ENCODE peak calls at places on chromosomes 1 and 21, in four cellular contexts. One of them, this sample, is unnamed.

GRCh38 chr1:37131281-37131680 is 97.0 kb upstream of the GRIK3 start:
- DNase-seq in K562: no peak
- DNase-seq in fibroblast of lung: no peak
- DNase-seq in neural progenitor cell: no peak
- DNase-seq in this sample: no peak

GRCh38 chr1:112954059-112954458 is 1.9 kb downstream of the SLC16A1 start:
- DNase-seq in neural progenitor cell: no peak
- DNase-seq in fibroblast of lung: peak; percentile 60
- DNase-seq in K562: no peak
- DNase-seq in this sample: no peak

GRCh38 chr21:41559658-41560599 is 52.0 kb upstream of the TMPRSS2 start:
- DNase-seq in K562: no peak
- DNase-seq in neural progenitor cell: no peak
- DNase-seq in fibroblast of lung: peak; percentile 73
- DNase-seq in this sample: no peak

GRCh38 chr1:64553285-64553684 is 83.4 kb downstream of the CACHD1 start:
- DNase-seq in K562: no peak
- DNase-seq in neural progenitor cell: no peak
- DNase-seq in fibroblast of lung: no peak
- DNase-seq in this sample: no peak

GRCh38 chr1:64822621-64823020 is 77.7 kb downstream of the RAVER2 start:
- DNase-seq in neural progenitor cell: no peak
- DNase-seq in K562: no peak
- DNase-seq in fibroblast of lung: peak; percentile 24
- DNase-seq in this sample: no peak

GRCh38 chr1:205510951-205511330 is 6.5 kb downstream of the CDK18 start:
- DNase-seq in neural progenitor cell: no peak
- DNase-seq in K562: no peak
- DNase-seq in fibroblast of lung: no peak
- DNase-seq in this sample: no peak

GRCh38 chr1:236176337-236177336 is 34.3 kb downstream of the GPR137B start:
- DNase-seq in neural progenitor cell: no peak
- DNase-seq in K562: peak; percentile 5
- DNase-seq in fibroblast of lung: peak; percentile 3
- DNase-seq in this sample: no peak

GRCh38 chr1:203911806-203912205 is 50.4 kb downstream of the SNRPE start:
- DNase-seq in neural progenitor cell: no peak
- DNase-seq in fibroblast of lung: peak; percentile 86
- DNase-seq in K562: no peak
- DNase-seq in this sample: no peak

GRCh38 chr1:94258873-94259331 is 21.5 kb upstream of the ARHGAP29 start:
- DNase-seq in K562: no peak
- DNase-seq in fibroblast of lung: peak; percentile 98
- DNase-seq in neural progenitor cell: no peak
- DNase-seq in this sample: no peak

GRCh38 chr1:161473363-161473762 is 31.9 kb upstream of the FCGR2A start:
- DNase-seq in fibroblast of lung: no peak
- DNase-seq in neural progenitor cell: peak; percentile 66
- DNase-seq in K562: no peak
- DNase-seq in this sample: no peak

GRCh38 chr21:44589586-44590305 is 2.6 kb downstream of the KRTAP10-6 start:
- DNase-seq in K562: no peak
- DNase-seq in neural progenitor cell: no peak
- DNase-seq in fibroblast of lung: no peak
- DNase-seq in this sample: no peak

GRCh38 chr1:14894811-14895524 is 258.6 kb upstream of the TMEM51 start:
- DNase-seq in K562: no peak
- DNase-seq in fibroblast of lung: no peak
- DNase-seq in neural progenitor cell: peak; percentile 37
- DNase-seq in this sample: no peak

GRCh38 chr1:17539526-17540254 is at the start of gene ARHGEF10L:
- DNase-seq in neural progenitor cell: peak; percentile 74
- DNase-seq in K562: peak; percentile 74
- DNase-seq in fibroblast of lung: no peak
- DNase-seq in this sample: peak; percentile 77

GRCh38 chr1:102733491-102734236 is 374.7 kb downstream of the COL11A1 start:
- DNase-seq in fibroblast of lung: peak; percentile 10
- DNase-seq in K562: no peak
- DNase-seq in neural progenitor cell: no peak
- DNase-seq in this sample: no peak

GRCh38 chr21:41961753-41962152 is 7.9 kb upstream of the C2CD2 start:
- DNase-seq in fibroblast of lung: no peak
- DNase-seq in K562: no peak
- DNase-seq in neural progenitor cell: no peak
- DNase-seq in this sample: no peak

GRCh38 chr21:41739011-41739410 is 27.8 kb downstream of the RIPK4 start:
- DNase-seq in neural progenitor cell: no peak
- DNase-seq in fibroblast of lung: no peak
- DNase-seq in K562: no peak
- DNase-seq in this sample: peak; percentile 17

GRCh38 chr1:116708255-116708900 is 40.8 kb upstream of the IGSF3 start:
- DNase-seq in neural progenitor cell: no peak
- DNase-seq in K562: no peak
- DNase-seq in fibroblast of lung: no peak
- DNase-seq in this sample: no peak

GRCh38 chr1:5750186-5751170 is 241.7 kb downstream of the NPHP4 start:
- DNase-seq in neural progenitor cell: no peak
- DNase-seq in fibroblast of lung: no peak
- DNase-seq in K562: no peak
- DNase-seq in this sample: no peak

GRCh38 chr21:25790122-25790951 is 55.6 kb downstream of the GABPA start:
- DNase-seq in neural progenitor cell: peak; percentile 34
- DNase-seq in K562: no peak
- DNase-seq in fibroblast of lung: peak; percentile 28
- DNase-seq in this sample: no peak

GRCh38 chr1:244297616-244298015 is 154.1 kb downstream of the ADSS2 start:
- DNase-seq in fibroblast of lung: no peak
- DNase-seq in K562: no peak
- DNase-seq in neural progenitor cell: no peak
- DNase-seq in this sample: peak; percentile 33

GRCh38 chr1:4109626-4109940 is 209.5 kb upstream of the C1orf174 start:
- DNase-seq in neural progenitor cell: no peak
- DNase-seq in K562: no peak
- DNase-seq in fibroblast of lung: no peak
- DNase-seq in this sample: no peak

GRCh38 chr1:234543442-234544093 is 64.6 kb upstream of the TARBP1 start:
- DNase-seq in neural progenitor cell: no peak
- DNase-seq in K562: no peak
- DNase-seq in fibroblast of lung: no peak
- DNase-seq in this sample: no peak

GRCh38 chr1:59985901-59986735 is 59.5 kb upstream of the CYP2J2 start:
- DNase-seq in neural progenitor cell: peak; percentile 31
- DNase-seq in fibroblast of lung: peak; percentile 61
- DNase-seq in K562: no peak
- DNase-seq in this sample: no peak

GRCh38 chr1:158496379-158496778 is 24.4 kb downstream of the OR10R2 start:
- DNase-seq in K562: no peak
- DNase-seq in neural progenitor cell: peak; percentile 51
- DNase-seq in fibroblast of lung: no peak
- DNase-seq in this sample: no peak

GRCh38 chr1:97042551-97042950 is 321.0 kb downstream of the PTBP2 start:
- DNase-seq in fibroblast of lung: peak; percentile 91
- DNase-seq in K562: no peak
- DNase-seq in neural progenitor cell: no peak
- DNase-seq in this sample: no peak

GRCh38 chr1:209769171-209769904 is 13.5 kb downstream of the TRAF3IP3 start:
- DNase-seq in fibroblast of lung: peak; percentile 93
- DNase-seq in neural progenitor cell: no peak
- DNase-seq in K562: no peak
- DNase-seq in this sample: peak; percentile 86

GRCh38 chr21:45496968-45497845 is 45.0 kb downstream of the SLC19A1 start:
- DNase-seq in fibroblast of lung: no peak
- DNase-seq in K562: no peak
- DNase-seq in neural progenitor cell: no peak
- DNase-seq in this sample: peak; percentile 73

GRCh38 chr1:1001631-1002300 is 1.9 kb upstream of the HES4 start:
- DNase-seq in neural progenitor cell: peak; percentile 84
- DNase-seq in K562: peak; percentile 89
- DNase-seq in fibroblast of lung: peak; percentile 53
- DNase-seq in this sample: peak; percentile 94

GRCh38 chr1:39657402-39657801 is 14.5 kb downstream of the NT5C1A start:
- DNase-seq in K562: no peak
- DNase-seq in neural progenitor cell: no peak
- DNase-seq in fibroblast of lung: no peak
- DNase-seq in this sample: no peak
- H3K9ac ChIP-seq in K562: no peak overlapping the region
- H3K9ac ChIP-seq in neural progenitor cell: no peak overlapping the region
- H3K9ac ChIP-seq in fibroblast of lung: no peak overlapping the region
- H3K9ac ChIP-seq in this sample: no peak overlapping the region

DNA sequence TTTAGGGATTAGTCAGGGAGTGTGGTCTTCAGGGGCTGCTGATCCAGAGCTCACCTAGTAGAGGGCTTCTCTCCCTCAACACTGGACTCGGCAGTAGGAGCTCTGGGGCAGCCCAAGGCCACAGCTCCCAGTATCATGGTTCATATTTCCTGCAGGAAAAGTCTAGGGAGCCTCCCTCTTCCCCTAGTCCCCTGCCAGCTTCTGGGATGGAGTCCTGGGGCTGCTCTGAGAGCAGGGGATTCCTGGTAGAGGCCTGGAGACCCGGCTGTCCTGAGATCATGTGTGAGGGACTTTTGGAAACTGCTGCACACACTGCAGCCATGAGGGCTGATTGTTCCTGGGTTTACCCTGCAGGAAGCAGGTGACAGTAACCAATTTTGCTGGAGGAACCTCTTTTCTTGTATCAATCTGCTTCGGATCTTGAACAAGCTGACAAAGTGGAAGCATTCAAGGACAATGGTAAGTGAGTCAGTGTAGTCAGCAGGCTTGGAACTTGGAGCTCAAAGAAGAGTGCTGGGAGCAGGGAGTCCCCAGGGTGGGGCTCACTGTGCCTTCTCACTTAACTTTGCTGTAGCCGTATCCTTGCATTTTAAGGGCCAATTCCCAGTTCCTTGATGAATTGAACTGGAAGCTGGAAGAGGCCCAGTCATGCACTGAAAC is 16.3 kb downstream of the STRIP1 start:
- DNase-seq in fibroblast of lung: no peak
- DNase-seq in neural progenitor cell: no peak
- DNase-seq in K562: no peak
- DNase-seq in this sample: no peak
- H3K9ac ChIP-seq in fibroblast of lung: no peak overlapping the region
- H3K9ac ChIP-seq in neural progenitor cell: no peak overlapping the region
- H3K9ac ChIP-seq in K562: no peak overlapping the region
- H3K9ac ChIP-seq in this sample: no peak overlapping the region

DNA sequence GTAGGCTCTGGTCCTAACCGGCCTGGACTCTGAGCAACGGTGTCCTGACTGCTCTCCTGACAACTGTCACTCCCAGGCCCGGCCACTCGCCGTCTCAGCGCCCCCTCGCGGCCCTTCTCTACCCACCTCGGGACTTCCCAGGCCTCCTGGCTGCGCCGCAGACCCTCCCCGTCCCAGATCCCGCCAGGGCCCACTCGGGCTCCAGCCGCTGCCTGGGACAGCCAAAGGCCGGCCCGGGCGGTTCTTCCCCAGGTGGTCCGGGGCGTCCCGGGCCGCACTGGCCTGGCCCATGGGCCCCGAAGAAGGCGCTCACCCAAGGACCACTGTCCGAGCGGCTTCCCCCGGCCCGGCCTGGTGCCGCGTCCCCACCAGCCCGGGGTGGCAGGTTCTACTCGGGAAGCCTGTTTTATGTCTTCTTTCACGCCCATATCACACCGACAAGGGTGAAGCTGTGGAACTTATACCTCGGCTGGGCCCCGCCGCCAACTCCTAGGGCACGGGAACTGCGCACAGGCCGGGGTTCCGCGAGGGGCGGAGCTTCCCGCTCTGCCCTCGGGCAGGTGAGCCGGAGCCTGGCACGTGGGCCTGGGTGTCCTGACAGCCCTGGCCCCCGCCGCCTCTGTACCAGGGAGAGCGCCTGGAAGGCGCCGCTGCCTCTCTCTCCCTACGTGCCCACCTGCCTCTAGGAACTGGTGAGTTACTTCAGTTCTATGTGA is 138.3 kb downstream of the TTLL7 start:
- DNase-seq in fibroblast of lung: peak; percentile 43
- DNase-seq in neural progenitor cell: peak; percentile 81
- DNase-seq in K562: peak; percentile 52
- DNase-seq in this sample: peak; percentile 91
- H3K9ac ChIP-seq in fibroblast of lung: no peak overlapping the region
- H3K9ac ChIP-seq in neural progenitor cell: no peak overlapping the region
- H3K9ac ChIP-seq in K562: peak overlapping the region; percentile 68
- H3K9ac ChIP-seq in this sample: peak overlapping the region; percentile 48

GRCh38 chr1:156893048-156893953 is at the start of gene PEAR1:
- DNase-seq in fibroblast of lung: peak; percentile 47
- DNase-seq in neural progenitor cell: peak; percentile 64
- DNase-seq in K562: no peak
- DNase-seq in this sample: peak; percentile 89

GRCh38 chr1:156892190-156893047 is 1.1 kb upstream of the PEAR1 start:
- DNase-seq in K562: peak; percentile 91
- DNase-seq in neural progenitor cell: peak; percentile 95
- DNase-seq in fibroblast of lung: peak; percentile 82
- DNase-seq in this sample: peak; percentile 97

GRCh38 chr1:156895408-156895874 is 1.9 kb downstream of the PEAR1 start:
- DNase-seq in K562: no peak
- DNase-seq in fibroblast of lung: no peak
- DNase-seq in neural progenitor cell: no peak
- DNase-seq in this sample: no peak

GRCh38 chr1:156894711-156895407 is 1.3 kb downstream of the PEAR1 start:
- DNase-seq in fibroblast of lung: peak; percentile 19
- DNase-seq in neural progenitor cell: no peak
- DNase-seq in K562: peak; percentile 91
- DNase-seq in this sample: peak; percentile 88

GRCh38 chr1:156894001-156894400 is 483 bp downstream of the PEAR1 start:
- DNase-seq in neural progenitor cell: no peak
- DNase-seq in fibroblast of lung: peak; percentile 35
- DNase-seq in K562: no peak
- DNase-seq in this sample: no peak
- H3K9ac ChIP-seq in neural progenitor cell: no peak overlapping the region
- H3K9ac ChIP-seq in fibroblast of lung: peak overlapping the region; percentile 79
- H3K9ac ChIP-seq in K562: peak overlapping the region; percentile 88
- H3K9ac ChIP-seq in this sample: no peak overlapping the region

DNA sequence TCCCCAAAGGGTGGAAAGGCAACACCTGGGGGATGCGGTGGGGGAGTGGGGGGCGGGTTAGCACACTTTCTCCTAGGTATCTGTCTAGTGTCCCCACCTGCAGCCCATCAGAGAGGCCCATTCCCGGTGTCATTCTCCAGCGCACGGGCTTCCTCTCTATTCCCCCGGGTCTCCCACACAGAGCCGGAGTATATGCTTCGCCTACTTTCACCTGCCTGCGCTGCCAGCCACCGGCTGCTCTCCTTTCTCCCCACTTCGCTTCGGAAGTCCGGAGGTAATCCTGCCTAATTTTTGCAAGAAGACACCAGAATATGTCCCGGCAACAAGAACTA is 852 bp downstream of the RGS7 start:
- DNase-seq in K562: no peak
- DNase-seq in fibroblast of lung: no peak
- DNase-seq in neural progenitor cell: peak; percentile 14
- DNase-seq in this sample: no peak
- H3K9ac ChIP-seq in K562: no peak overlapping the region
- H3K9ac ChIP-seq in fibroblast of lung: no peak overlapping the region
- H3K9ac ChIP-seq in neural progenitor cell: no peak overlapping the region
- H3K9ac ChIP-seq in this sample: no peak overlapping the region

This sample was measured in kidney.